ENCODE peak calls at places on chromosome 13, in nine cellular contexts. H is NCI-H1417; B is colonic mucosa; V is CD8-positive, alpha-beta memory T cell; T is effector CD4-positive, alpha-beta T cell; A is EL; R is adrenal gland; I is NK-92 treated with Interleukin-12 subunit alpha and Interleukin-12 subunit beta, amount 100 ng/mL, for 24 hours; E is SK-MEL-5. K is an unnamed sample.

GRCh38 chr13:44147222-44147621 is 226.4 kb upstream of the SERP2 start:
- DNase-seq in T (no peak), H (peak; percentile 89), A (no peak), B (no peak), E (no peak), V (no peak), R (no peak), I (no peak), K (no peak)

GRCh38 chr13:72230131-72230530 is 363.1 kb upstream of the DACH1 start:
- DNase-seq in H (no peak), V (no peak), B (no peak), I (no peak), R (no peak), E (no peak), T (no peak), A (no peak), K (no peak)

GRCh38 chr13:112729408-112729807 is 39.6 kb downstream of the ATP11A start:
- DNase-seq in A (no peak), R (no peak), T (no peak), V (no peak), I (no peak), E (no peak), H (no peak), B (no peak), K (no peak)

GRCh38 chr13:57311009-57311586 is 144.1 kb downstream of the PRR20E start:
- DNase-seq in T (no peak), H (no peak), A (no peak), B (no peak), R (no peak), I (no peak), E (no peak), V (no peak), K (no peak)

GRCh38 chr13:32168136-32168535 is 136.6 kb downstream of the FRY start:
- DNase-seq in V (no peak), B (no peak), I (no peak), A (no peak), E (no peak), H (no peak), R (no peak), T (no peak), K (no peak)

GRCh38 chr13:111216166-111216960 is 101.3 kb downstream of the ARHGEF7 start:
- DNase-seq in E (peak; percentile 53), R (no peak), I (no peak), B (peak; percentile 33), V (peak; percentile 43), A (peak; percentile 31), H (peak; percentile 62), T (peak; percentile 21), K (no peak)

GRCh38 chr13:99199541-99200432 is 867 bp upstream of the UBAC2 start:
- DNase-seq in E (peak; percentile 17), B (peak; percentile 15), T (no peak), A (peak; percentile 13), V (no peak), R (no peak), I (no peak), H (peak; percentile 65), K (no peak)

GRCh38 chr13:38743499-38743898 is 56.6 kb downstream of the FREM2 start:
- DNase-seq in H (peak; percentile 83), B (no peak), E (no peak), R (no peak), T (no peak), V (no peak), I (no peak), A (no peak), K (no peak)

GRCh38 chr13:103862525-103862924 is 796.3 kb upstream of the SLC10A2 start:
- DNase-seq in E (peak; percentile 47), R (no peak), H (no peak), I (no peak), B (no peak), A (no peak), V (no peak), T (no peak), K (no peak)

GRCh38 chr13:21071894-21072293 is 10.5 kb upstream of the LATS2 start:
- DNase-seq in A (no peak), E (no peak), H (no peak), I (no peak), V (no peak), T (no peak), R (no peak), B (no peak), K (no peak)

GRCh38 chr13:74687452-74688180 is 553.4 kb upstream of the KLF12 start:
- DNase-seq in I (no peak), T (no peak), R (peak; percentile 61), H (no peak), B (no peak), E (no peak), V (no peak), A (no peak), K (no peak)

GRCh38 chr13:69903081-69903480 is 204.5 kb upstream of the ATXN8OS start:
- DNase-seq in E (no peak), T (no peak), B (no peak), H (no peak), I (no peak), A (no peak), R (no peak), V (no peak), K (no peak)

GRCh38 chr13:109256866-109257760 is 529.3 kb downstream of the IRS2 start:
- DNase-seq in V (no peak), R (peak; percentile 48), H (no peak), A (peak; percentile 97), B (no peak), T (no peak), I (no peak), E (peak; percentile 93), K (no peak)